ENCODE peak calls at places on chromosomes 7 and 10, in six cellular contexts. F is aorta; J is ascending aorta; M is coronary artery; E is CD4-positive, alpha-beta T cell; D is A549. N is an unnamed sample.

GRCh38 chr7:46755120-46756034 is 826.5 kb downstream of the TNS3 start:
- DNase-seq in F (no peak), J (no peak), M (no peak), E (no peak), D (no peak), N (no peak)

GRCh38 chr10:9926003-9926402 is 1091.7 kb upstream of the CELF2 start:
- DNase-seq in F (no peak), J (no peak), M (no peak), E (no peak), D (no peak), N (no peak)

GRCh38 chr10:525565-526315 is 163.7 kb downstream of the DIP2C start:
- DNase-seq in F (peak), J (peak), M (no peak), E (no peak), D (no peak), N (no peak)

GRCh38 chr7:80106498-80107113 is 28.0 kb upstream of the GNAI1 start:
- DNase-seq in F (no peak), J (no peak), M (no peak), E (no peak), D (no peak), N (no peak)

GRCh38 chr7:114021135-114021534 is 102.3 kb upstream of the PPP1R3A start:
- DNase-seq in F (no peak), J (no peak), M (no peak), E (no peak), D (no peak), N (no peak)

GRCh38 chr10:119165171-119166110 is at the start of gene SFXN4:
- DNase-seq in F (peak), J (peak), M (peak), E (peak), D (peak), N (peak)

GRCh38 chr7:77799078-77799964 is 748 bp downstream of the PHTF2 start:
- DNase-seq in F (peak), J (peak), M (peak), E (no peak), D (peak), N (no peak)

GRCh38 chr10:97781541-97782331 is 9.9 kb upstream of the SFRP5 start:
- DNase-seq in F (no peak), J (no peak), M (no peak), E (peak), D (no peak), N (no peak)

GRCh38 chr10:99685232-99686041 is 26.1 kb downstream of the ENTPD7 start:
- DNase-seq in F (no peak), J (no peak), M (no peak), E (no peak), D (no peak), N (no peak)

GRCh38 chr7:99289185-99289584 is 16.5 kb downstream of the MYH16 start:
- DNase-seq in F (no peak), J (no peak), M (no peak), E (no peak), D (no peak), N (no peak)

GRCh38 chr10:34121125-34121973 is 693.7 kb downstream of the PARD3 start:
- DNase-seq in F (no peak), J (no peak), M (no peak), E (no peak), D (no peak), N (peak)

GRCh38 chr10:104580774-104581675 is 60.1 kb upstream of the SORCS3 start:
- DNase-seq in F (peak), J (peak), M (no peak), E (peak), D (peak), N (peak)

GRCh38 chr10:131820626-131821025 is 80.2 kb upstream of the PPP2R2D start:
- DNase-seq in F (peak), J (no peak), M (peak), E (no peak), D (no peak), N (no peak)

GRCh38 chr10:116825901-116826300 is 23.4 kb upstream of the ENO4 start:
- DNase-seq in F (no peak), J (no peak), M (no peak), E (no peak), D (no peak), N (no peak)

GRCh38 chr7:43113622-43114450 is 1.4 kb downstream of the HECW1 start:
- DNase-seq in F (no peak), J (no peak), M (no peak), E (no peak), D (no peak), N (peak)

DNA sequence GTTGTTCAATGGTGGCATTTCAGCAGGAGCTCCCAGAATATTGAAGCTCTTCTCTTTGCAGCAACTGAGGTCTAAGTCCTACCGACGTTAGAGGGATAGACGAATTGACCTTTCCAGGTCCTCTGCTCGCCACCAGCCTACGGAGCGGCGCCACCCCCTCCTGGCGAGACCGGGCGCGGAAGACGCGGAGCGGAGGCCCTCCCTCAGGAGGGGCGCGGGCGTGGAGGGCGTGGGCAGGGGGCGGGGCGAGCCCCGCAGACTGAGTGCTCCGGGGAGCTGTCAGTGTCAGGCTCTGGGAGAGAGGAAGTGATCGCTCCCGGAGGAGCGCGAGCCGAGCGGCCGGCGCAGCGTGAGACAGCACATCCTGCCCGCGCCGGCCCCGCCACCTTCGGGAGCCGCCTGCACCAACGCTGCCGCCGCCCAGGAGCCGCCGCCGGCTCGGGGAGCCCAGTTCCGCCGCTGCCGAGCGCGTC is at the start of gene DYNC1I1:
- DNase-seq in F (peak), J (peak), M (no peak), E (no peak), D (peak), N (no peak)
- H3K27ac ChIP-seq in F (no peak), J (peak), M (peak), E (no peak), D (peak), N (peak)

DNA sequence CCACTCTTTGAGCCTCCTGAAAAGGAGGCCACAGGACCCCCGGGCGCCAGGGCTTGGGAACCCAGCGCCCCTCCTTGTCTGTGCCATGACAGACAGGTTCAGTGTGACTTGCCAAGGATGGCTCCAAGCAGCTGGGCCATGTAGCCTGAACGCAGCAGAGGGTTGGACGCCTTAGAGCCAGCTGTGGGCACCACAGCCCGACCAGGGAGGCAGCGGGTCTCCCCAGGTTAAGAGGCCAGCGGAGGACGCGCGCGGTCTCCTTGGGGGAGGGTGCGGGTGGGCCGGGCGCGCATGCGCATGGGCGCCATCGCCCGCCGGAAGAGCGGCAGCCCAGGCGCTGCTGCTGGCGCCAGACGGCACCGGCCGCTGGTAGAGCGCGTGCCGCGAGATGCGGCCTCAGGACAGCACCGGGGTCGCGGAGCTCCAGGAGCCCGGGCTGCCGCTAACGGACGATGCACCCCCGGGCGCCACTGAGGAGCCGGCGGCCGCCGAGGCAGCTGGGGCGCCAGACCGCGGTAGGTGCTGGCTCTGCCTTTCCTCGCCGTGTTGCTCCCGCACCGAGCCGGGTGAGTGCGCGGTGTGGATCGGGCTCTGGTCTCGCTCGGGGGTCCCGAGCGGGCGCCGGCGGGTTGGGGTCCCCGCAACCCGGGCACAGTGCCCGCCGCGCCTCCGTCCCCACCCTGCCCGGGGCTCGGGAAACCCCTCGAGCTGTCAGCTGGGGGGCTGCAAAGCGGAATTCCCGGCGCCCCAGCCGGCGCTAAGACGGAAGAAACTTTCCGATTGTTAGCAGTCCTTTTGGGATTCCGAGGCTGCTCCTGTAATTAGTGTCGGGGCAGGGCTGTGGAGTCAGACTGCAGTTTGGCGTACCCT is at the start of gene SLC35G1:
- DNase-seq in F (peak), J (peak), M (no peak), E (peak), D (peak), N (no peak)
- H3K27ac ChIP-seq in F (no peak), J (no peak), M (no peak), E (no peak), D (peak), N (peak)

GRCh38 chr7:22350466-22351328 is 6.3 kb downstream of the RAPGEF5 start:
- DNase-seq in F (no peak), J (no peak), M (no peak), E (no peak), D (no peak), N (no peak)
- H3K27ac ChIP-seq in F (no peak), J (no peak), M (no peak), E (no peak), D (no peak), N (no peak)

DNA sequence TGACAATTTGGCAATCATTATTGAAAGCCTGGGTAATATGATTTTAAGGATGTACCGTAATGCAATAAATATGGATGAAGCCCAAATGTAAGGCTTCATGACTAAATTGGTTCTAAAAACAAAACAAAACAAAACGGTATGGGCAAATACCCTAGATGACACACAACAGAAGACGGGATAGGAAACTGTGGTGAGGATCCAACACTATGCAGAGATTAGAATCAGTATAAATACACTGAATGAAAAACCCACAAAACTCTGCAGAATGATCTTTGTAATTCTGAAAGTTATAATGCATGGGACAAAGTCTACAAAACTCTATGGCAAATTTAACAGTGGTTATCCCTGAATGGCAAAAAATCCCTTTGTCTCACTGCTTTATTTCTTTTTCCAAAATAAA is 57.6 kb downstream of the MALSU1 start:
- DNase-seq in F (no peak), J (no peak), M (no peak), E (no peak), D (no peak), N (no peak)
- H3K27ac ChIP-seq in F (no peak), J (no peak), M (no peak), E (no peak), D (peak), N (no peak)

GRCh38 chr10:77498210-77498609 is 139.4 kb downstream of the KCNMA1 start:
- DNase-seq in F (no peak), J (no peak), M (no peak), E (no peak), D (no peak), N (no peak)

GRCh38 chr10:77500754-77501151 is 136.9 kb downstream of the KCNMA1 start:
- DNase-seq in F (no peak), J (no peak), M (no peak), E (no peak), D (no peak), N (no peak)

GRCh38 chr10:77496941-77497420 is 140.6 kb downstream of the KCNMA1 start:
- DNase-seq in F (no peak), J (no peak), M (no peak), E (no peak), D (no peak), N (no peak)

GRCh38 chr10:77497748-77498147 is 139.9 kb downstream of the KCNMA1 start:
- DNase-seq in F (no peak), J (no peak), M (no peak), E (no peak), D (no peak), N (no peak)

GRCh38 chr10:77498829-77499228 is 138.8 kb downstream of the KCNMA1 start:
- DNase-seq in F (no peak), J (no peak), M (no peak), E (no peak), D (no peak), N (no peak)
- H3K27ac ChIP-seq in F (no peak), J (no peak), M (no peak), E (no peak), D (peak), N (peak)

N was measured in esophagus muscularis mucosa.